ENCODE peak calls at places on chromosomes 5 and 9, in ten cellular contexts. One of them, this sample, is unnamed.

GRCh38 chr5:105735704-105736103 is 1935.0 kb downstream of the EFNA5 start:
- DNase-seq in foreskin fibroblast: no peak
- DNase-seq in psoas muscle: no peak
- DNase-seq in GM13977: no peak
- DNase-seq in heart left ventricle: no peak
- DNase-seq in progenitor cell of endocrine pancreas: no peak
- DNase-seq in astrocyte of the spinal cord: peak
- DNase-seq in A549: no peak
- DNase-seq in mesothelial cell of epicardium: no peak
- DNase-seq in upper lobe of right lung: no peak
- DNase-seq in this sample: no peak

GRCh38 chr9:38084556-38084880 is 15.5 kb upstream of the SHB start:
- DNase-seq in foreskin fibroblast: no peak
- DNase-seq in GM13977: no peak
- DNase-seq in mesothelial cell of epicardium: no peak
- DNase-seq in upper lobe of right lung: no peak
- DNase-seq in astrocyte of the spinal cord: no peak
- DNase-seq in heart left ventricle: peak
- DNase-seq in A549: no peak
- DNase-seq in progenitor cell of endocrine pancreas: no peak
- DNase-seq in psoas muscle: no peak
- DNase-seq in this sample: no peak

GRCh38 chr9:122206118-122207046 is 22.4 kb downstream of the LHX6 start:
- DNase-seq in astrocyte of the spinal cord: peak
- DNase-seq in psoas muscle: no peak
- DNase-seq in A549: no peak
- DNase-seq in foreskin fibroblast: no peak
- DNase-seq in progenitor cell of endocrine pancreas: no peak
- DNase-seq in GM13977: no peak
- DNase-seq in upper lobe of right lung: peak
- DNase-seq in heart left ventricle: no peak
- DNase-seq in mesothelial cell of epicardium: no peak
- DNase-seq in this sample: peak

GRCh38 chr5:20554001-20554400 is 566.0 kb upstream of the CDH18 start:
- DNase-seq in progenitor cell of endocrine pancreas: no peak
- DNase-seq in A549: no peak
- DNase-seq in psoas muscle: no peak
- DNase-seq in upper lobe of right lung: no peak
- DNase-seq in astrocyte of the spinal cord: peak
- DNase-seq in mesothelial cell of epicardium: no peak
- DNase-seq in GM13977: no peak
- DNase-seq in heart left ventricle: no peak
- DNase-seq in foreskin fibroblast: no peak
- DNase-seq in this sample: no peak

GRCh38 chr5:124746252-124746915 is at the start of gene ZNF608:
- DNase-seq in upper lobe of right lung: no peak
- DNase-seq in heart left ventricle: no peak
- DNase-seq in progenitor cell of endocrine pancreas: no peak
- DNase-seq in astrocyte of the spinal cord: peak
- DNase-seq in psoas muscle: no peak
- DNase-seq in GM13977: no peak
- DNase-seq in foreskin fibroblast: peak
- DNase-seq in A549: peak
- DNase-seq in mesothelial cell of epicardium: no peak
- DNase-seq in this sample: no peak

GRCh38 chr5:174409070-174409469 is 315.3 kb upstream of the MSX2 start:
- DNase-seq in mesothelial cell of epicardium: no peak
- DNase-seq in heart left ventricle: no peak
- DNase-seq in GM13977: no peak
- DNase-seq in astrocyte of the spinal cord: no peak
- DNase-seq in foreskin fibroblast: no peak
- DNase-seq in A549: no peak
- DNase-seq in progenitor cell of endocrine pancreas: no peak
- DNase-seq in psoas muscle: no peak
- DNase-seq in upper lobe of right lung: no peak
- DNase-seq in this sample: no peak

GRCh38 chr9:127905788-127906191 is 6.4 kb upstream of the ST6GALNAC6 start:
- DNase-seq in upper lobe of right lung: peak
- DNase-seq in heart left ventricle: peak
- DNase-seq in astrocyte of the spinal cord: no peak
- DNase-seq in psoas muscle: no peak
- DNase-seq in progenitor cell of endocrine pancreas: no peak
- DNase-seq in GM13977: no peak
- DNase-seq in A549: no peak
- DNase-seq in foreskin fibroblast: no peak
- DNase-seq in mesothelial cell of epicardium: no peak
- DNase-seq in this sample: peak

GRCh38 chr9:79569814-79570448 is 1.8 kb upstream of the TLE4 start:
- DNase-seq in mesothelial cell of epicardium: no peak
- DNase-seq in A549: no peak
- DNase-seq in upper lobe of right lung: no peak
- DNase-seq in foreskin fibroblast: no peak
- DNase-seq in astrocyte of the spinal cord: no peak
- DNase-seq in heart left ventricle: no peak
- DNase-seq in psoas muscle: no peak
- DNase-seq in GM13977: no peak
- DNase-seq in progenitor cell of endocrine pancreas: no peak
- DNase-seq in this sample: no peak

GRCh38 chr5:3531320-3531986 is 64.2 kb upstream of the IRX1 start:
- DNase-seq in A549: no peak
- DNase-seq in heart left ventricle: no peak
- DNase-seq in GM13977: no peak
- DNase-seq in progenitor cell of endocrine pancreas: no peak
- DNase-seq in upper lobe of right lung: no peak
- DNase-seq in astrocyte of the spinal cord: no peak
- DNase-seq in foreskin fibroblast: no peak
- DNase-seq in mesothelial cell of epicardium: no peak
- DNase-seq in psoas muscle: no peak
- DNase-seq in this sample: no peak

DNA sequence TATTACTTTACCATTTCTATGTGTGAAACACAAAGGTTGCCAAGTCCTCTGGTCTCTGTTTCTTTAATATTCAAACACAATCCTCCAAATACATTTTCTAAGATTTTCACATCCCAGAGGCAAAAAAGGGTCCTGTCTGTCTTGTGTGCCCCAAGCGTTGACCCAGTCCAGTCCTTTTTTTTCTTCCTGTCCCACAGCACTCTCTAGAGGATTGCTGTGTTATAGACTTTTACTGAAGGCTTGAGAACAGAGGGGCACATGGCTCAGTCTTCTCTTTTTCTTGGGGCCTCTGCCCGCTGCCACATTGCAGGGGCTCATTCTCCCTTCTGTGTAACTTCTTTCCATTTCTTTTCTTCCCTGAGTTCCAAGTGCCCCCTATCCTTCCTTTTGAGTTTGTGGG is 78.6 kb upstream of the SLC28A3 start:
- DNase-seq in GM13977: no peak
- DNase-seq in A549: no peak
- DNase-seq in foreskin fibroblast: no peak
- DNase-seq in psoas muscle: no peak
- DNase-seq in heart left ventricle: no peak
- DNase-seq in upper lobe of right lung: no peak
- DNase-seq in progenitor cell of endocrine pancreas: no peak
- DNase-seq in mesothelial cell of epicardium: no peak
- DNase-seq in astrocyte of the spinal cord: no peak
- DNase-seq in this sample: no peak
- TF ChIP-seq CTCF in GM13977: no peak
- TF ChIP-seq CTCF in A549: no peak
- TF ChIP-seq CTCF in foreskin fibroblast: no peak
- TF ChIP-seq CTCF in psoas muscle: no peak
- TF ChIP-seq CTCF in heart left ventricle: no peak
- TF ChIP-seq CTCF in upper lobe of right lung: no peak
- TF ChIP-seq CTCF in progenitor cell of endocrine pancreas: peak
- TF ChIP-seq CTCF in mesothelial cell of epicardium: no peak
- TF ChIP-seq CTCF in astrocyte of the spinal cord: no peak
- TF ChIP-seq CTCF in this sample: peak

DNA sequence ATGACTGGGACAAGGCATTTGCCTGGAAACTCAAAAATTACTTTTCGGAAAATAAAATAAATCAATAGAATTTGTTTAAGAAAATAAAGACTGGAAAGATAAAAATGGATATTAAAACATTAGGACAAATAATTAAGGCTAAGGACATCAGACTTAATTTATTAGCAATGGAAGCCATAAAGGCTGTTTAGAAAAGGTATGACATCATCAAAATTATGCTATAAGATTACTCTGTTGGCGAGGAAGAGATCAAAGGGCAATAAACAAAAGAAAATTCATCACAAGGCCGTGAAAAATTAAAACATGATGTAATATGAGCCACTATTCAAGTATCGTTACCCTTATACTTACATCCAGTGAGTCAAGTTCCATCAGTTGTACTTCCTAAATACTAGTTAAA is 2.7 kb upstream of the CDH12 start:
- DNase-seq in progenitor cell of endocrine pancreas: no peak
- DNase-seq in heart left ventricle: no peak
- DNase-seq in GM13977: no peak
- DNase-seq in foreskin fibroblast: no peak
- DNase-seq in astrocyte of the spinal cord: no peak
- DNase-seq in A549: no peak
- DNase-seq in mesothelial cell of epicardium: no peak
- DNase-seq in upper lobe of right lung: no peak
- DNase-seq in psoas muscle: no peak
- DNase-seq in this sample: no peak
- TF ChIP-seq CTCF in progenitor cell of endocrine pancreas: no peak
- TF ChIP-seq CTCF in heart left ventricle: no peak
- TF ChIP-seq CTCF in GM13977: no peak
- TF ChIP-seq CTCF in foreskin fibroblast: no peak
- TF ChIP-seq CTCF in astrocyte of the spinal cord: no peak
- TF ChIP-seq CTCF in A549: no peak
- TF ChIP-seq CTCF in mesothelial cell of epicardium: no peak
- TF ChIP-seq CTCF in upper lobe of right lung: no peak
- TF ChIP-seq CTCF in psoas muscle: no peak
- TF ChIP-seq CTCF in this sample: no peak

DNA sequence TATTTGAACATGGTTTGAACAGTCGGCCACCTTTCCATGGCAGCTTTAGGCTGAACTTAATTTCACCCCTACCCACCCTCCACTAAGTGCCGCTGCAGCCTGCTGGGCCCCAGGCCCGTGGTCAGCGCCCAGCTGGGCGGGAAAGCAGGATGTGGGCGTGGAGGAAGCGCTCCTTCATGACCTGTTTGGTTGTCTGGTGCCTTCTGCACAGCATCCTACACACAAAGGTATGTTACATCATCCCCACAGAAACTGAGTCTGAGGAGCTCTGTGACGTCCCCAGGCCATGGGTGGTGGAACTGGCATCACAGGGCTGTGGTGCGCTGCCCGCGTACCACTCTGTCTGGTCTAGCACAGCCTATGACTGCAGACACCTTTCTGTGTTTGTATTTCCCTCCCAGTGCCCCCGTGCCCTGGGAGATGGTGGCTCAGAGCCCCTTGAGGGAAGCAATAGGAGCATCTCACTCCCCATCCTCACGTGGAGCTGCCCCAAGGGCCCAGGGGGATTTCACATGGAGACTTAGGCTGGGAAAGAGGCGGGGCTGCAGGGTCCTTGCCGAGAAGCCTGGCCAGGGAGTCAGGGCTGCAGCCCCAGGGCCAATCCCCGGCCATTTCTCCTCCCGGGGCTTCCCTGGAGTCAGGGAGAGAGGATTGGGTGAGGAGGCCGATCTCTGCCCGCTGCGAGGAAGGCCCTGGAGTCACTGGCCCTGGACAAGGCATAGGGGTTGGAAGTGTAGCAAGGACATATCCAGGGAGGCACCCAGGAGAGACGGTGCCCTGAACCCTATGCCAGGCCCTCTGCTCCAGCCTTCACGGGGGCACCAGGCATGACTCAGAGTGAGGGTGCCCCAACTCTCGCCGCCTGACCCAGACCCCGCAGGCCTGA is 37.5 kb upstream of the SUSD3 start:
- DNase-seq in progenitor cell of endocrine pancreas: no peak
- DNase-seq in foreskin fibroblast: no peak
- DNase-seq in upper lobe of right lung: peak
- DNase-seq in heart left ventricle: no peak
- DNase-seq in A549: no peak
- DNase-seq in GM13977: no peak
- DNase-seq in psoas muscle: no peak
- DNase-seq in astrocyte of the spinal cord: peak
- DNase-seq in mesothelial cell of epicardium: no peak
- DNase-seq in this sample: peak
- TF ChIP-seq CTCF in progenitor cell of endocrine pancreas: no peak
- TF ChIP-seq CTCF in foreskin fibroblast: no peak
- TF ChIP-seq CTCF in upper lobe of right lung: no peak
- TF ChIP-seq CTCF in heart left ventricle: no peak
- TF ChIP-seq CTCF in A549: no peak
- TF ChIP-seq CTCF in GM13977: peak
- TF ChIP-seq CTCF in psoas muscle: no peak
- TF ChIP-seq CTCF in astrocyte of the spinal cord: no peak
- TF ChIP-seq CTCF in mesothelial cell of epicardium: no peak
- TF ChIP-seq CTCF in this sample: no peak

DNA sequence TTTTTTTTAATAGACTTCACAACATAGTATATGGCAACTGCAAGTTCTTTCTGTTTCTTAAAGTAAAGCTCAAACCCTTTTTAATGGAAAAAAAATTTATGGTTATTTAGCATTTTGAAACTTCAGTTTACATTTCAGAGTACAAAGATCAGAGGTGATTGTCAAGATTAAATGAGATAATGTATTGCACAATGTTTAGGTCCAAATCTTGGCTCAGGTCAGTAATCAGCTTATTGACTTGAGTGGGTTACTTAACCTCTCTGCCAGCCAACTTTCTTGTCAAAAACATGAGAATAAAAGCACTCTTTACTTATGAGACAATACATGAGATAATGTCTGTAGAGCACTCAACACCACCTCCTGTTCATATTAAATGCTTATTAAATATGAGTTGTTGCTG is 345.1 kb upstream of the PTPRD start:
- DNase-seq in psoas muscle: no peak
- DNase-seq in GM13977: no peak
- DNase-seq in A549: no peak
- DNase-seq in foreskin fibroblast: no peak
- DNase-seq in progenitor cell of endocrine pancreas: no peak
- DNase-seq in heart left ventricle: no peak
- DNase-seq in upper lobe of right lung: no peak
- DNase-seq in mesothelial cell of epicardium: no peak
- DNase-seq in astrocyte of the spinal cord: no peak
- DNase-seq in this sample: no peak
- TF ChIP-seq CTCF in psoas muscle: no peak
- TF ChIP-seq CTCF in GM13977: no peak
- TF ChIP-seq CTCF in A549: no peak
- TF ChIP-seq CTCF in foreskin fibroblast: no peak
- TF ChIP-seq CTCF in progenitor cell of endocrine pancreas: no peak
- TF ChIP-seq CTCF in heart left ventricle: no peak
- TF ChIP-seq CTCF in upper lobe of right lung: no peak
- TF ChIP-seq CTCF in mesothelial cell of epicardium: no peak
- TF ChIP-seq CTCF in astrocyte of the spinal cord: no peak
- TF ChIP-seq CTCF in this sample: no peak

DNA sequence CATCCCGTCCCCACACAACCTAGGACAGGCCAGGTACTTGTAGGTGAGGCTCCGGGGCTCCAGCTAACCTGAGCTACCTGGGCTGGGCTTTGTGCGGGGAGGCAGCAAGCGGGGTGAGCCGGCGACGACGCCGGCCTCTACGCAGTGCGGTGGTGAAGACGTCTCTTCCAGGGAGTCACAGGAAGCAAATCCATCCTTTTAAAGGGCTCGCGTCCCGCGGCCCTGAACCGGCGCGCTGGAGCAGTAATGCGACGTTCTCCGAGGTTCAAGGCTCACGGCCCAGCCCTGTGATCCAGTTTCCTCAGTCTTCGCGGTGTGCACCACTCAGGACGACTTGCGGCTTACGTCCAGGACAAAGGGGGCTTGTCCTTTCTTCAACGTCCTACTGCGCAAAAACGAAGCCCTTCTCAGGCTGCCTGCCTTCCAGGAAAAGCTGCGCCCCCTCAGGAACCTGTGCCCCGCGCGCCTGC is 476 bp upstream of the SPIN1 start:
- DNase-seq in foreskin fibroblast: peak
- DNase-seq in progenitor cell of endocrine pancreas: no peak
- DNase-seq in GM13977: peak
- DNase-seq in A549: peak
- DNase-seq in upper lobe of right lung: peak
- DNase-seq in mesothelial cell of epicardium: peak
- DNase-seq in psoas muscle: peak
- DNase-seq in astrocyte of the spinal cord: peak
- DNase-seq in heart left ventricle: peak
- DNase-seq in this sample: no peak
- TF ChIP-seq CTCF in foreskin fibroblast: no peak
- TF ChIP-seq CTCF in progenitor cell of endocrine pancreas: no peak
- TF ChIP-seq CTCF in GM13977: no peak
- TF ChIP-seq CTCF in A549: no peak
- TF ChIP-seq CTCF in upper lobe of right lung: no peak
- TF ChIP-seq CTCF in mesothelial cell of epicardium: no peak
- TF ChIP-seq CTCF in psoas muscle: no peak
- TF ChIP-seq CTCF in astrocyte of the spinal cord: no peak
- TF ChIP-seq CTCF in heart left ventricle: no peak
- TF ChIP-seq CTCF in this sample: no peak

This sample was measured in chondrocyte.